ENCODE peak calls at places on chromosomes 7 and 10, in four cellular contexts. One of them, this sample, is unnamed.

GRCh38 chr10:70575874-70576802 is 26.4 kb downstream of the PRF1 start:
- DNase-seq in HFFc6: no peak
- DNase-seq in OCI-LY7: peak; percentile 92
- DNase-seq in endothelial cell: no peak
- DNase-seq in this sample: no peak

GRCh38 chr10:37975407-37975991 is 948 bp downstream of the ZNF25 start:
- DNase-seq in HFFc6: peak; percentile 17
- DNase-seq in endothelial cell: no peak
- DNase-seq in OCI-LY7: peak; percentile 51
- DNase-seq in this sample: no peak

GRCh38 chr10:85098835-85099521 is 770.6 kb downstream of the CCSER2 start:
- DNase-seq in endothelial cell: no peak
- DNase-seq in HFFc6: no peak
- DNase-seq in OCI-LY7: no peak
- DNase-seq in this sample: no peak

GRCh38 chr10:47401874-47402645 is 18.0 kb upstream of the ZNF488 start:
- DNase-seq in endothelial cell: no peak
- DNase-seq in HFFc6: no peak
- DNase-seq in OCI-LY7: no peak
- DNase-seq in this sample: no peak

GRCh38 chr7:38702002-38702535 is 70.9 kb upstream of the AMPH start:
- DNase-seq in HFFc6: no peak
- DNase-seq in OCI-LY7: no peak
- DNase-seq in endothelial cell: no peak
- DNase-seq in this sample: no peak

GRCh38 chr10:132710036-132710686 is 75.8 kb downstream of the NKX6-2 start:
- DNase-seq in endothelial cell: no peak
- DNase-seq in HFFc6: no peak
- DNase-seq in OCI-LY7: no peak
- DNase-seq in this sample: no peak

GRCh38 chr7:2283074-2283473 is 31.2 kb downstream of the SNX8 start:
- DNase-seq in HFFc6: no peak
- DNase-seq in endothelial cell: no peak
- DNase-seq in OCI-LY7: no peak
- DNase-seq in this sample: no peak

GRCh38 chr10:110912374-110912773 is 6.6 kb downstream of the BBIP1 start:
- DNase-seq in OCI-LY7: no peak
- DNase-seq in HFFc6: peak; percentile 63
- DNase-seq in endothelial cell: no peak
- DNase-seq in this sample: no peak

GRCh38 chr7:65325793-65326432 is 47.7 kb upstream of the ZNF92 start:
- DNase-seq in HFFc6: no peak
- DNase-seq in OCI-LY7: no peak
- DNase-seq in endothelial cell: no peak
- DNase-seq in this sample: no peak

GRCh38 chr7:35553498-35553897 is 141.4 kb downstream of the HERPUD2 start:
- DNase-seq in endothelial cell: no peak
- DNase-seq in HFFc6: no peak
- DNase-seq in OCI-LY7: no peak
- DNase-seq in this sample: no peak

GRCh38 chr7:26779978-26780595 is 84.3 kb downstream of the SKAP2 start:
- DNase-seq in OCI-LY7: no peak
- DNase-seq in HFFc6: no peak
- DNase-seq in endothelial cell: no peak
- DNase-seq in this sample: no peak

GRCh38 chr7:73443543-73444255 is 10.1 kb downstream of the FZD9 start:
- DNase-seq in OCI-LY7: no peak
- DNase-seq in endothelial cell: no peak
- DNase-seq in HFFc6: no peak
- DNase-seq in this sample: no peak

GRCh38 chr10:70779685-70780369 is 5.3 kb downstream of the TBATA start:
- DNase-seq in HFFc6: no peak
- DNase-seq in endothelial cell: no peak
- DNase-seq in OCI-LY7: no peak
- DNase-seq in this sample: peak; percentile 27

GRCh38 chr10:128530301-128530700 is 404.1 kb upstream of the MKI67 start:
- DNase-seq in endothelial cell: peak; percentile 18
- DNase-seq in OCI-LY7: peak; percentile 4
- DNase-seq in HFFc6: no peak
- DNase-seq in this sample: no peak

GRCh38 chr10:28202941-28203352 is 99.9 kb downstream of the MPP7 start:
- DNase-seq in endothelial cell: no peak
- DNase-seq in OCI-LY7: no peak
- DNase-seq in HFFc6: peak; percentile 46
- DNase-seq in this sample: no peak

GRCh38 chr7:120794100-120794729 is 63.7 kb downstream of the TSPAN12 start:
- DNase-seq in HFFc6: no peak
- DNase-seq in OCI-LY7: no peak
- DNase-seq in endothelial cell: no peak
- DNase-seq in this sample: no peak

GRCh38 chr7:41979834-41980307 is 257.1 kb downstream of the GLI3 start:
- DNase-seq in HFFc6: peak; percentile 25
- DNase-seq in endothelial cell: peak; percentile 47
- DNase-seq in OCI-LY7: peak; percentile 33
- DNase-seq in this sample: no peak

GRCh38 chr7:80372415-80372814 is 139.4 kb downstream of the GNAT3 start:
- DNase-seq in HFFc6: peak; percentile 67
- DNase-seq in OCI-LY7: no peak
- DNase-seq in endothelial cell: no peak
- DNase-seq in this sample: no peak

DNA sequence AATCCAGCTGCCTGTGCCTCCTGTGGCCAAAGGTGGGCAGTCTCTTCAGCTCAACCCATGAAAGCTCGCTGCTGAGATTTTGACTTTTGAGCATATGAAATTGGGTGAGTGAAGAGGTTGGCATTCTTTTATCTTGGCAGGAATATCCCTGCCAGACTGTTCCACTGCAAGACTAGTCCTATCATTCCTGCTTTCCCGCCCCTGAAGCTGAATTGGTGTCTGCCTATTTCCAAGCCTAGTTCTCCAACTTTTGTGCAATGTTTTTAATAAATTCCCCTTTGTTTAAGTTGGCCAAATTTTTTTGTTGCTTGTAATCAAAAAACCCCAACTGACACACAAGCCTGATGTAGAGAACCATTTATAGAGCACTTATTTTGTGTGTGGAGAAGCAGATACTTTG is 34.8 kb upstream of the BICC1 start:
- DNase-seq in HFFc6: no peak
- DNase-seq in OCI-LY7: no peak
- DNase-seq in endothelial cell: no peak
- DNase-seq in this sample: no peak
- TF ChIP-seq CTCF in HFFc6: peak; percentile 21
- TF ChIP-seq CTCF in OCI-LY7: no peak
- TF ChIP-seq CTCF in endothelial cell: no peak
- TF ChIP-seq CTCF in this sample: no peak

DNA sequence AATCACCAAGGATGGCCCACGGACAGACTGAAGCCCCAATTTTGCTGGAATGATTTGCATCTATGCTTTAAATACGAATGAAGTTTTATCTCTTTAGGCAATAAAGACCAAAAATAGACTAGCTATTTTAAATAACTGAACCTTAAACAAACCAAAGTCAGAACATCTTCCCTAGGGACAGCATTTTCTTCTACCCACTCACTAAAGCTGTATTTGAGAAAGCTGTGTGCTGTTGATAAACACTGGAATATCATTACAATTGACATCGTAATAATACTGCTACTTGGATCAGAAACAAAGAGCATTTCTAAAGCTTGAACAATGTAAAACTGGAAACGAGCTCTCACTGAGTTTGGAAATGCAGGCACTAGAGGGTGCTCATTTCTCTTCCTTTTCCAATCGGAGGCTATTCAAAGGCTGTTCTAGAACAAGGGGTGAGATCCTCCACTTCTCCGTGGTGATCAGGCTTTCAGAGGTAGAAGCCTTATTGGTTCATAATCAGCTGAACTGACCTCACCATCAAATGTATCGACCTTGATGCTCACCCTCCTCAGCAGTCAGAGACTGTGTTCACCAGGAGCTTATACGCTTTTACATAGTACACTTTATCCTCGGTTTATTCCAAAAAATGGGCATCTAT is 225.3 kb upstream of the PRSS1 start:
- DNase-seq in endothelial cell: no peak
- DNase-seq in OCI-LY7: no peak
- DNase-seq in HFFc6: no peak
- DNase-seq in this sample: no peak
- TF ChIP-seq CTCF in endothelial cell: no peak
- TF ChIP-seq CTCF in OCI-LY7: peak; percentile 14
- TF ChIP-seq CTCF in HFFc6: peak; percentile 66
- TF ChIP-seq CTCF in this sample: no peak

GRCh38 chr10:22988581-22989360 is 60.9 kb downstream of the ARMC3 start:
- DNase-seq in OCI-LY7: peak; percentile 74
- DNase-seq in HFFc6: peak; percentile 35
- DNase-seq in endothelial cell: peak; percentile 63
- DNase-seq in this sample: peak; percentile 66
- TF ChIP-seq CTCF in OCI-LY7: peak; percentile 98
- TF ChIP-seq CTCF in HFFc6: peak; percentile 98
- TF ChIP-seq CTCF in endothelial cell: peak; percentile 95
- TF ChIP-seq CTCF in this sample: peak; percentile 95

DNA sequence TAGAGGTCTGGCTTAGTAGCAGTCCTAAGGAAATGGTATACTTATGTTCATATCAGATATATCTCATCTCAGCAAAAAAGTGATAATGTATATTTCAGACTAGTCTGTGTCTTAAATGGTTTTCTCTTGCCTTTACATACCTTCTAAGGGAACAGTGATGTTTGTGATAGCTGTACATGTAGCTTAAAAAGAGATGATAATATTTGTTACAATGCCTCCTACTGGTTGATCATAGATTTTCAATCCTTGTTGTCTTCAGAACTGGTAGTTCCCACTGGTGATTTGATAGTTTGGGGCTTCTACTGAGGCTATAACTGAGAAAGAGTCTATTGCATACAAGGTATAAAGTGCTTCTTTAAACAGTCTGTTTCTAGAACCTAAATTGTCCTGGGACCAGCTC is 90.1 kb downstream of the BTRC start:
- DNase-seq in HFFc6: peak; percentile 10
- DNase-seq in endothelial cell: no peak
- DNase-seq in OCI-LY7: peak; percentile 20
- DNase-seq in this sample: no peak
- TF ChIP-seq CTCF in HFFc6: peak; percentile 77
- TF ChIP-seq CTCF in endothelial cell: peak; percentile 42
- TF ChIP-seq CTCF in OCI-LY7: peak; percentile 79
- TF ChIP-seq CTCF in this sample: no peak

GRCh38 chr10:11482306-11482705 is 129.1 kb downstream of the USP6NL start:
- DNase-seq in HFFc6: no peak
- DNase-seq in OCI-LY7: no peak
- DNase-seq in endothelial cell: no peak
- DNase-seq in this sample: no peak
- TF ChIP-seq CTCF in HFFc6: peak; percentile 29
- TF ChIP-seq CTCF in OCI-LY7: peak; percentile 44
- TF ChIP-seq CTCF in endothelial cell: peak; percentile 40
- TF ChIP-seq CTCF in this sample: peak; percentile 56

DNA sequence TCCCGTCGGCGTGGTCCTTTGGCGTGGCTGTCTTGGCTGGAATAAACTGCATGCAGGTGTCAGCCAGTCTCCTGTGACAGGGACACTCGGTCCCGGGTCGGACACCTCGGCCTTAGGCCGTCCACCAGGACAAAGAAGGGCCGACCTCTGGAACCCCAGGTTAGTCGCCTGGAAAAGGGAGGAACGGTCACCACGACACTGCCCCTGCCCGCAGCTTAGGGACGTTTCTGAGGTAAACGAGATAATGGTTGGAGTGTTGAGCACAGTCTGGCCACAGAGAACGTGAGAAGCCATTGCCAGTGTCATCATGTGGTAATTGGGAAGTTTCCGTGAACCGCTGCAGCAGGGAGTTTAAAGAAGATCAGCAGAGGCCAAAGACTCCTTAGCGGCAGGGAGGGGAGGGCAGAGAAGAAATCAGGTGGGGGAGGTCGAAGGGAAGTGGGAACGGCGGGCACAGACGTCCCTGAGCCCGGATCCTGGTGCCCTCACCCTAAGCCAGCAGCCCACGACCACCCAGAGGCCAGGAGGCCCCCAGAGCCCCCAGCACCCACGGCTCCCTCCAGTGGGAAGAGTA is 73.5 kb upstream of the FAM20C start:
- DNase-seq in HFFc6: no peak
- DNase-seq in OCI-LY7: no peak
- DNase-seq in endothelial cell: no peak
- DNase-seq in this sample: no peak
- TF ChIP-seq CTCF in HFFc6: no peak
- TF ChIP-seq CTCF in OCI-LY7: no peak
- TF ChIP-seq CTCF in endothelial cell: no peak
- TF ChIP-seq CTCF in this sample: no peak

DNA sequence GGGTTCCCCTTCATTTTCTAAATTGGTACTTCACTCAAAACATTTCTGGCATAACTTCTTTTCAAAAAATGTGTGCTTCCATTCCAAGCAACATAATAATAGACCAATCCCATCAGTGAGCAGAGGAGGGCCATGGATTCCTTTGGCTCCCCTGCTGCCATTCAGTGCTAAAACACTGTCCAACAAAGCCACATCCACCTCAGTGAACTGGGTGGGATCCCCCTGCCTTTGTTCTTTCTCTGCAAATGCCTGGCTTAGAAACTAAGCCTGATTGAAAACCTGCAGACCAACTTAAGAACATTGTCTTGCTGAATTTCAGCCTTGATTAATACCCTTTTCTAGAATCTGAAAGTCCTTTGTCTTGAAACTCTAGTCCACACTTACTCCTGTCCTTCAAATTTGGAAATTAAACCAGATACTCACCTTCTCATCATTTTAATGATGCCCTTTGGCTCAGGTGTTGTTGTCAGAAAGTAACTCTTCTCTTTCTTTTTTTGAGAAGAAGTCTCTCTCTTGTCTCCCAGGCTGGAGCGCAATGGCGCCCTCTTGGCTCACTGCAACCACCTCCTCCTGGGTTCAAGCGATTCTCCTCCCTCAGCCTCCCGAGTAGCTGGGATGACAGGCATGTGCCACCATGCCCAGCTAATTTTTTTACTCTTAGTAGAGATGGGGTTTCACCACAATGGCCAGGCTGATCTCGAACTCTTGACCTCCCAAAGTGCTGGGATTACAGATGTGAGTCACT is 132.3 kb downstream of the PLXNA4 start:
- DNase-seq in HFFc6: no peak
- DNase-seq in OCI-LY7: no peak
- DNase-seq in endothelial cell: no peak
- DNase-seq in this sample: no peak
- TF ChIP-seq CTCF in HFFc6: no peak
- TF ChIP-seq CTCF in OCI-LY7: peak; percentile 35
- TF ChIP-seq CTCF in endothelial cell: no peak
- TF ChIP-seq CTCF in this sample: no peak